ENCODE peak calls at places on chromosome 9, in four cellular contexts. I is CD8-positive, alpha-beta memory T cell; V is OCI-LY7; O is fibroblast of lung. P is an unnamed sample.

GRCh38 chr9:84207443-84208032 is 133.0 kb downstream of the SLC28A3 start:
- DNase-seq in V (no peak), I (no peak), O (no peak), P (no peak)

GRCh38 chr9:88746744-88747398 is 211.9 kb downstream of the NXNL2 start:
- DNase-seq in I (no peak), O (no peak), V (no peak), P (no peak)

GRCh38 chr9:130935660-130936271 is 3.3 kb downstream of the FIBCD1 start:
- DNase-seq in I (no peak), O (no peak), V (no peak), P (no peak)

GRCh38 chr9:127392976-127393375 is 4.0 kb upstream of the SLC2A8 start:
- DNase-seq in V (no peak), O (no peak), I (no peak), P (no peak)

GRCh38 chr9:74920944-74921626 is 31.6 kb downstream of the C9orf40 start:
- DNase-seq in O (no peak), I (no peak), V (no peak), P (no peak)

GRCh38 chr9:112179816-112180215 is 4.7 kb upstream of the SUSD1 start:
- DNase-seq in I (no peak), O (peak; percentile 58), V (no peak), P (no peak)

GRCh38 chr9:91419222-91420191 is 4.1 kb downstream of the NFIL3 start:
- DNase-seq in I (no peak), V (no peak), O (peak; percentile 94), P (no peak)

GRCh38 chr9:4226331-4227250 is 73.3 kb downstream of the GLIS3 start:
- DNase-seq in V (no peak), O (peak; percentile 46), I (no peak), P (no peak)

GRCh38 chr9:95383198-95383673 is 65.7 kb upstream of the FANCC start:
- DNase-seq in O (peak; percentile 88), V (no peak), I (no peak), P (no peak)

GRCh38 chr9:131627326-131627845 is 82.1 kb downstream of the PRRT1B start:
- DNase-seq in I (no peak), O (peak; percentile 95), V (no peak), P (no peak)

GRCh38 chr9:18520395-18520794 is 46.4 kb downstream of the ADAMTSL1 start:
- DNase-seq in I (no peak), V (no peak), O (peak; percentile 42), P (no peak)

GRCh38 chr9:28053378-28053777 is 480.1 kb upstream of the C9orf72 start:
- DNase-seq in I (no peak), O (no peak), V (no peak), P (no peak)

GRCh38 chr9:28056006-28056405 is 482.7 kb upstream of the C9orf72 start:
- DNase-seq in I (no peak), V (no peak), O (no peak), P (no peak)

GRCh38 chr9:28050046-28050445 is 476.8 kb upstream of the C9orf72 start:
- DNase-seq in O (peak; percentile 0), V (no peak), I (no peak), P (no peak)

GRCh38 chr9:28051559-28051958 is 478.3 kb upstream of the C9orf72 start:
- DNase-seq in O (peak; percentile 33), I (no peak), V (no peak), P (no peak)

GRCh38 chr9:28052104-28052503 is 478.8 kb upstream of the C9orf72 start:
- DNase-seq in I (no peak), V (no peak), O (no peak), P (no peak)
- H3K27ac ChIP-seq in I (no peak overlapping the region), V (no peak overlapping the region), O (no peak overlapping the region), P (no peak overlapping the region)

GRCh38 chr9:89935115-89935514 is 330.3 kb downstream of the GADD45G start:
- DNase-seq in I (no peak), V (no peak), O (no peak), P (no peak)
- H3K27ac ChIP-seq in I (no peak overlapping the region), V (no peak overlapping the region), O (no peak overlapping the region), P (no peak overlapping the region)

GRCh38 chr9:35476596-35476995 is 13.3 kb upstream of the RUSC2 start:
- DNase-seq in V (no peak), I (no peak), O (no peak), P (no peak)

DNA sequence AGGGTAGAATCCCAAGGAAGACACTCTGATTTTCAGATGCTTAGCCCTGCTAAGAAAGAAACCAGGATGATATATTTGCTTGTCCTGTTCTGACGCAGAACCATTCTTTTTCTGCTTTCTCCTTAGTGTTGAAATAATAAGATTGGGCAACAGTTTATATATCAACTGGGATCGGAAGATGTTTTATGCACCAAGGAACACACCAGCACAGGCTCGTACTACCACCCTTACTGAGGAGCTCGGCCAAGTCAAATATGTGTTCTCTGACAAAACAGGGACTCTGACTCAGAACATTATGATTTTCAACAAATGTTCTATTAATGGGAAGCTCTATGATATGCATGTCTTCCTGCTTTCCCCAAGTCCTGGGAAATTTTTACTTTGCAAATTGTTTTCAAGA is 19.0 kb upstream of the RUSC2 start:
- DNase-seq in I (no peak), V (no peak), O (peak; percentile 39), P (no peak)
- H3K27ac ChIP-seq in I (no peak overlapping the region), V (no peak overlapping the region), O (no peak overlapping the region), P (no peak overlapping the region)

DNA sequence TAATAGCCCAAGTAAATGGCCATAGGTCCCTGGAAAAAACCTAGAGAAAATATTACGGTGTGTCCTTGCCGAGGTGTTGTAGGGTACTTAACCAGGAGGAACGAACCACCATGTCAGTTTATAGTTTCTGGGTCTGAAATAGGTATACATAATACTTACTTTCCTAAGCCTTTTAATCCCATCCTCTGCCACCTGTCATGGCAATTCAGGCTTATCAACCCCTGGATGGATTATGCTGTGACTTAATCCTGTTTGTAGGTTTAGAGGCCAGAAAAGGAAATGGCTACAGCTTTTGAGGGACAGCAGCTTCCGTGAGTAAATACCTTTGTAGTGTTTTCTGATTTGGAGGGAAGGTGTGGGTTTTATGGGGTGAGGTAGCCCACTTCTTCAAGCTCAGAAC is 89.1 kb upstream of the PTPRD start:
- DNase-seq in I (no peak), O (no peak), V (no peak), P (no peak)
- H3K27ac ChIP-seq in I (no peak overlapping the region), O (no peak overlapping the region), V (no peak overlapping the region), P (no peak overlapping the region)